ENCODE peak calls at places on chromosomes 12 and 14, in four cellular contexts. B, R, C and K are unnamed samples.
A peak's percentile ranks its signal among the peaks of the same experiment; 100 is the strongest.

GRCh38 chr14:89007906-89008305 is 183.5 kb downstream of the TTC8 start:
- DNase-seq in B (no peak), R (no peak), C (no peak), K (no peak)

GRCh38 chr14:21024668-21025373 is at the start of gene NDRG2:
- DNase-seq in B (peak; percentile 92), R (peak; percentile 64), C (peak; percentile 85), K (peak; percentile 88)

GRCh38 chr14:22882529-22883190 is 362 bp upstream of the REM2 start:
- DNase-seq in B (peak; percentile 90), R (no peak), C (no peak), K (peak; percentile 26)

GRCh38 chr14:31937730-31938346 is 139.3 kb upstream of the ARHGAP5 start:
- DNase-seq in B (peak; percentile 83), R (no peak), C (no peak), K (no peak)

GRCh38 chr12:82383930-82384513 is 25.7 kb downstream of the METTL25 start:
- DNase-seq in B (no peak), R (no peak), C (no peak), K (no peak)

GRCh38 chr14:102140750-102141145 is 1.1 kb downstream of the WDR20 start:
- DNase-seq in B (no peak), R (no peak), C (no peak), K (no peak)

GRCh38 chr12:111406474-111407370 is 999 bp downstream of the SH2B3 start:
- DNase-seq in B (no peak), R (no peak), C (no peak), K (no peak)

GRCh38 chr12:31736472-31736871 is 7.7 kb upstream of the AMN1 start:
- DNase-seq in B (peak; percentile 58), R (no peak), C (no peak), K (no peak)

GRCh38 chr14:59482471-59483331 is 1.5 kb downstream of the L3HYPDH start:
- DNase-seq in B (peak; percentile 52), R (no peak), C (no peak), K (no peak)

GRCh38 chr14:78567343-78567742 is 397.2 kb downstream of the NRXN3 start:
- DNase-seq in B (no peak), R (no peak), C (no peak), K (no peak)

GRCh38 chr14:51564986-51565604 is 86.6 kb upstream of the FRMD6 start:
- DNase-seq in B (peak; percentile 34), R (no peak), C (peak; percentile 81), K (no peak)

GRCh38 chr14:55819610-55820304 is 239.8 kb downstream of the KTN1 start:
- DNase-seq in B (no peak), R (no peak), C (no peak), K (no peak)

GRCh38 chr14:73719791-73720190 is 5.6 kb upstream of the PNMA1 start:
- DNase-seq in B (no peak), R (no peak), C (no peak), K (no peak)

GRCh38 chr14:30966415-30967363 is 58.8 kb upstream of the AP4S1 start:
- DNase-seq in B (no peak), R (no peak), C (no peak), K (no peak)

GRCh38 chr12:52903285-52903854 is 1.5 kb downstream of the KRT8 start:
- DNase-seq in B (peak; percentile 87), R (peak; percentile 94), C (peak; percentile 71), K (no peak)

GRCh38 chr14:24834951-24835350 is 201.0 kb upstream of the GZMB start:
- DNase-seq in B (no peak), R (no peak), C (no peak), K (no peak)

GRCh38 chr14:76773956-76774355 is 12.7 kb downstream of the VASH1 start:
- DNase-seq in B (no peak), R (no peak), C (no peak), K (no peak)
- H3K27ac ChIP-seq in B (no peak overlapping the region), R (no peak overlapping the region), C (no peak overlapping the region), K (peak overlapping the region; percentile 16)

GRCh38 chr12:110199360-110200123 is 75.4 kb downstream of the IFT81 start:
- DNase-seq in B (peak; percentile 33), R (no peak), C (no peak), K (no peak)
- H3K27ac ChIP-seq in B (peak overlapping the region; percentile 57), R (no peak overlapping the region), C (no peak overlapping the region), K (no peak overlapping the region)

GRCh38 chr14:93938766-93939303 is 11.7 kb downstream of the FAM181A start:
- DNase-seq in B (no peak), R (no peak), C (no peak), K (no peak)
- H3K27ac ChIP-seq in B (no peak overlapping the region), R (no peak overlapping the region), C (no peak overlapping the region), K (no peak overlapping the region)

DNA sequence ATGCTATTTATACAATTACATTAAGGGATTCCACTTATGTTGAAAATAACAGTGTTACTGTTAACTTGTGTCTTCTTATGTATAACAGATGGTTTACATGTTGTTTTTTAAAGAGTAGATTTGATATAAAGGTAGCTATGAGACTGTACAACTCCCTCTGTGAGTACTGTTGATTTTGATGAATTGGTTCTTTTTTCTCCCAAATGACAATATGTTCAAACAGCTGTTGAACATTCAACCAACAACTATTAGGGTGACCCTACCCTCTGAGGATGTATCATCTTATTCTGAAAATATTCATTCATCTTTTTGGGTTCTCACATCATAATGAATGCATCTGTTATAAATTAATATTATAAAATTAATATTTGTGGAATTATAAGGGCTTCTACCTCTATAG is 456.9 kb upstream of the MGAT4C start:
- DNase-seq in B (no peak), R (no peak), C (no peak), K (no peak)
- H3K27ac ChIP-seq in B (peak overlapping the region; percentile 68), R (no peak overlapping the region), C (no peak overlapping the region), K (no peak overlapping the region)